ENCODE peak calls at places on chromosomes 3 and 15, in nine cellular contexts. B is thoracic aorta, Q is heart left ventricle, A is ovary, G is cardiac muscle cell, J is neural progenitor cell, Z is K562, Y is IMR-90, F is hepatocyte. I is an unnamed sample.

GRCh38 chr3:33779751-33780150 is 18.7 kb upstream of the PDCD6IP start:
- DNase-seq in G (no peak), F (no peak), Q (no peak), J (no peak), Z (no peak), B (no peak), Y (no peak), A (no peak), I (no peak)

GRCh38 chr3:71722693-71723092 is 2.5 kb downstream of the EIF4E3 start:
- DNase-seq in J (no peak), G (no peak), F (no peak), B (no peak), A (no peak), Y (no peak), Z (no peak), Q (no peak), I (no peak)

GRCh38 chr3:157353657-157354056 is 83.0 kb upstream of the PTX3 start:
- DNase-seq in Y (no peak), F (no peak), A (no peak), G (no peak), Q (no peak), B (no peak), J (no peak), Z (no peak), I (no peak)

GRCh38 chr15:77028451-77029165 is 33.7 kb downstream of the PSTPIP1 start:
- DNase-seq in A (no peak), Y (no peak), F (no peak), G (no peak), J (no peak), B (no peak), Q (peak; percentile 33), Z (no peak), I (peak; percentile 45)

GRCh38 chr3:159175391-159175725 is 373.5 kb downstream of the MFSD1 start:
- DNase-seq in A (no peak), Z (no peak), Q (no peak), G (no peak), J (no peak), Y (no peak), B (no peak), F (no peak), I (no peak)

GRCh38 chr3:114902691-114903101 is 244.4 kb downstream of the ZBTB20 start:
- DNase-seq in B (no peak), G (peak; percentile 25), Q (no peak), A (no peak), Y (peak; percentile 4), F (peak; percentile 8), J (peak; percentile 55), Z (no peak), I (no peak)

GRCh38 chr3:195267096-195267495 is 3.9 kb downstream of the XXYLT1 start:
- DNase-seq in A (no peak), Z (no peak), J (no peak), G (no peak), Q (no peak), B (no peak), Y (no peak), F (no peak), I (no peak)

GRCh38 chr3:142027713-142028112 is 121.6 kb downstream of the TFDP2 start:
- DNase-seq in B (no peak), J (peak; percentile 52), Q (no peak), G (peak; percentile 38), Z (no peak), F (peak; percentile 49), A (no peak), Y (no peak), I (no peak)

GRCh38 chr3:50388720-50389352 is 29.5 kb upstream of the TMEM115 start:
- DNase-seq in F (no peak), Z (no peak), J (no peak), G (no peak), B (no peak), Y (no peak), Q (no peak), A (no peak), I (no peak)

GRCh38 chr3:184258926-184259325 is 2.4 kb downstream of the CAMK2N2 start:
- DNase-seq in Z (no peak), A (no peak), B (no peak), Y (no peak), Q (no peak), F (no peak), G (no peak), J (no peak), I (no peak)

GRCh38 chr15:93703092-93703785 is 528.1 kb upstream of the MCTP2 start:
- DNase-seq in Z (no peak), B (no peak), F (no peak), Y (no peak), G (no peak), A (no peak), J (no peak), Q (no peak), I (no peak)

GRCh38 chr3:126263971-126264370 is 83.6 kb upstream of the ALDH1L1 start:
- DNase-seq in G (no peak), Y (no peak), Z (no peak), F (no peak), B (no peak), Q (no peak), A (no peak), J (no peak), I (no peak)

DNA sequence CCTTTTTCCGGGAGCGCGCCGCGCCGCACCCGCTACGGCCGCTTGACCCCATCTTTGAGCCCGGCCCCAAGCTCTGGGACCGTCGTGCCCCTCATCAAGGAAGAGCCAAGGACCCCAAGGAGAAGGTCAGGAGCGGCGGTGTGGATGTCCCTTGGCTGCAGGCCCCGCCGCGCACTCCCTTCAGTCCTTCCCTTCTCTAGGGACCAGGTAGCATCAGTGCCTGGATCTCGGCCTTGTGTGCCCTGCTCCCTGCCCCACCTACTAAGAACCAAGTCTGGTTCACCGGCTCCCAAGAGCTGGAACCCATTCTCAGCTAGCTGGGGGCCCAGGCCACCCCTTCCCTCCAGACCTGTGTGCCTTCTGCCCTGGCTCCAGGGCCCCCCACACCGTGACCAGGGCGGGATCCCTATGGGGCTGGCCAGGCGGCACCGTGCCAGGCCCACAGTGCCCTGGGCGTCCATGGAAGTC is 69.3 kb upstream of the CGNL1 start:
- DNase-seq in J (no peak), B (no peak), A (no peak), Y (no peak), F (no peak), Q (peak; percentile 51), Z (no peak), G (no peak), I (no peak)
- H3K4me3 ChIP-seq in J (peak overlapping the region; percentile 46), B (peak overlapping the region; percentile 88), A (peak overlapping the region; percentile 39), Y (no peak overlapping the region), F (no peak overlapping the region), Q (peak overlapping the region; percentile 84), Z (no peak overlapping the region), G (peak overlapping the region; percentile 21), I (no peak overlapping the region)

GRCh38 chr3:178804606-178805005 is 267.0 kb downstream of the ZMAT3 start:
- DNase-seq in A (no peak), G (no peak), J (no peak), F (no peak), Y (no peak), Q (no peak), Z (no peak), B (no peak), I (no peak)

GRCh38 chr3:178802993-178803693 is 266.9 kb downstream of the KCNMB2 start:
- DNase-seq in F (no peak), Q (no peak), G (no peak), Y (no peak), J (no peak), Z (no peak), A (no peak), B (no peak), I (no peak)

GRCh38 chr3:178807694-178808093 is 263.9 kb downstream of the ZMAT3 start:
- DNase-seq in J (no peak), G (no peak), F (no peak), A (no peak), Z (no peak), Q (no peak), B (no peak), Y (no peak), I (no peak)

GRCh38 chr3:178805746-178806145 is 265.9 kb downstream of the ZMAT3 start:
- DNase-seq in Z (no peak), Y (no peak), A (no peak), F (no peak), Q (no peak), B (no peak), J (no peak), G (no peak), I (no peak)

GRCh38 chr3:178802259-178802658 is 266.0 kb downstream of the KCNMB2 start:
- DNase-seq in B (no peak), Y (no peak), G (no peak), A (no peak), F (no peak), Z (no peak), J (no peak), Q (no peak), I (no peak)
- H3K4me1 ChIP-seq in B (no peaks in the 10 kb centered on the region), Y (no peaks in the 10 kb centered on the region), G (no peaks in the 10 kb centered on the region), A (peaks cover 1% of the 10 kb centered on the region), F (no peaks in the 10 kb centered on the region), Z (no peaks in the 10 kb centered on the region), J (no peaks in the 10 kb centered on the region), Q (no peaks in the 10 kb centered on the region), I (no peaks in the 10 kb centered on the region)

GRCh38 chr3:14347110-14347509 is 55.3 kb upstream of the SLC6A6 start:
- DNase-seq in Z (no peak), F (no peak), A (no peak), J (no peak), G (no peak), Q (no peak), Y (no peak), B (no peak), I (no peak)

GRCh38 chr3:14353486-14353885 is 48.9 kb upstream of the SLC6A6 start:
- DNase-seq in F (no peak), Z (no peak), A (no peak), J (peak; percentile 33), G (no peak), Q (no peak), Y (no peak), B (no peak), I (no peak)

GRCh38 chr3:14346642-14347041 is 55.8 kb upstream of the SLC6A6 start:
- DNase-seq in Y (no peak), Z (no peak), Q (no peak), A (no peak), J (no peak), B (no peak), G (no peak), F (no peak), I (no peak)

GRCh38 chr3:14352002-14352627 is 50.3 kb upstream of the SLC6A6 start:
- DNase-seq in B (no peak), A (no peak), Q (no peak), F (no peak), J (no peak), Y (peak; percentile 7), G (no peak), Z (peak; percentile 100), I (no peak)

DNA sequence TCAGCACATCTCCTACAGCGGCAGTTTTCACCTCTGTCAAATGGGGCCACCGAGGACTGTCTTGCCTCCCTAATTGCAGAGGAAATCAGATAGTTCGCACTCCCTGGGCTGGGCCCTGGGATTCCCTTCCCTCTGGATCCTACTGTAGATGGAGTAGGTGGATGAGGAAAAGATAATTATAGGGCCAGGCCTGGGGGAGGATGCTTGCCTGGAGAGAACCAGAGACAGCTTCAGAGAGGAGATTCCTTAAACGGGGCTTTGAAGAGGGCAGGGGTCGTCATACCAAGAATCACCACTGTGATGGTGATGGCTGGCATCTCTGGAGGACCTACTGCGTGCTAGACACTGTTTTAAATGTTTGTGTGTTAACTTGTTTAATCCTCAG is 50.8 kb upstream of the SLC6A6 start:
- DNase-seq in B (no peak), G (no peak), A (no peak), F (no peak), J (no peak), Z (no peak), Y (no peak), Q (no peak), I (no peak)
- H3K4me3 ChIP-seq in B (no peak overlapping the region), G (no peak overlapping the region), A (no peak overlapping the region), F (no peak overlapping the region), J (no peak overlapping the region), Z (no peak overlapping the region), Y (no peak overlapping the region), Q (no peak overlapping the region), I (no peak overlapping the region)

GRCh38 chr3:11556234-11556633 is 87.5 kb downstream of the VGLL4 start:
- DNase-seq in Z (no peak), G (no peak), A (no peak), J (no peak), F (no peak), B (no peak), Y (no peak), Q (peak; percentile 66), I (no peak)
- H3K4me1 ChIP-seq in Z (peaks cover 12% of the 10 kb centered on the region), G (peaks cover 6% of the 10 kb centered on the region), A (peaks cover 43% of the 10 kb centered on the region), J (peaks cover 3% of the 10 kb centered on the region), F (peaks cover 13% of the 10 kb centered on the region), B (peaks cover 62% of the 10 kb centered on the region), Y (peaks cover 28% of the 10 kb centered on the region), Q (peaks cover 80% of the 10 kb centered on the region), I (no peaks in the 10 kb centered on the region)